ENCODE peak calls at places on chromosomes 13 and 19, in eight cellular contexts. R, A, T, E, Z, Y, G and K are unnamed samples.

GRCh38 chr19:12035220-12036172 is at the start of gene ZNF433:
- DNase-seq in R (peak), A (peak), T (peak), E (peak), Z (peak), Y (peak), G (peak), K (peak)

GRCh38 chr13:28558126-28558525 is 63.2 kb upstream of the FLT1 start:
- DNase-seq in R (peak), A (no peak), T (peak), E (peak), Z (no peak), Y (no peak), G (no peak), K (peak)

GRCh38 chr13:34155931-34156607 is 338.1 kb downstream of the RFC3 start:
- DNase-seq in R (peak), A (no peak), T (peak), E (peak), Z (no peak), Y (no peak), G (no peak), K (peak)

GRCh38 chr19:18436651-18437478 is 1.1 kb downstream of the ISYNA1 start:
- DNase-seq in R (peak), A (no peak), T (peak), E (peak), Z (peak), Y (peak), G (peak), K (peak)

GRCh38 chr19:21022996-21023395 is 2.5 kb downstream of the ZNF430 start:
- DNase-seq in R (peak), A (no peak), T (peak), E (peak), Z (no peak), Y (no peak), G (peak), K (peak)

GRCh38 chr13:45500492-45501174 is 35.9 kb downstream of the COG3 start:
- DNase-seq in R (peak), A (no peak), T (peak), E (peak), Z (no peak), Y (no peak), G (no peak), K (peak)

GRCh38 chr13:27355894-27356293 is 68.5 kb upstream of the GTF3A start:
- DNase-seq in R (no peak), A (no peak), T (no peak), E (no peak), Z (no peak), Y (peak), G (no peak), K (no peak)

GRCh38 chr13:94595006-94595942 is 678 bp downstream of the TGDS start:
- DNase-seq in R (peak), A (no peak), T (peak), E (peak), Z (no peak), Y (peak), G (peak), K (peak)

GRCh38 chr13:29924951-29925350 is 74.5 kb upstream of the UBL3 start:
- DNase-seq in R (no peak), A (peak), T (peak), E (peak), Z (no peak), Y (no peak), G (no peak), K (no peak)

GRCh38 chr19:43783636-43784035 is 2.9 kb upstream of the KCNN4 start:
- DNase-seq in R (no peak), A (no peak), T (no peak), E (no peak), Z (no peak), Y (no peak), G (no peak), K (no peak)

GRCh38 chr13:110422913-110423688 is 116.0 kb downstream of the COL4A2 start:
- DNase-seq in R (peak), A (no peak), T (peak), E (peak), Z (no peak), Y (no peak), G (no peak), K (no peak)

GRCh38 chr19:10820173-10820572 is 15.8 kb downstream of the TMED1 start:
- DNase-seq in R (no peak), A (no peak), T (no peak), E (no peak), Z (no peak), Y (peak), G (no peak), K (no peak)

GRCh38 chr13:23159205-23159586 is 21.6 kb upstream of the SGCG start:
- DNase-seq in R (peak), A (no peak), T (peak), E (peak), Z (peak), Y (peak), G (no peak), K (no peak)

GRCh38 chr13:46586766-46587509 is 34.0 kb downstream of the LRCH1 start:
- DNase-seq in R (no peak), A (no peak), T (peak), E (no peak), Z (no peak), Y (no peak), G (no peak), K (no peak)

GRCh38 chr13:86383151-86383550 is 583.9 kb upstream of the SLITRK6 start:
- DNase-seq in R (no peak), A (no peak), T (no peak), E (no peak), Z (no peak), Y (no peak), G (no peak), K (no peak)

GRCh38 chr13:44936246-44936645 is 53.0 kb downstream of the NUFIP1 start:
- DNase-seq in R (no peak), A (no peak), T (no peak), E (no peak), Z (no peak), Y (no peak), G (no peak), K (no peak)

GRCh38 chr13:75356426-75356825 is 125.5 kb downstream of the TBC1D4 start:
- DNase-seq in R (no peak), A (no peak), T (no peak), E (no peak), Z (no peak), Y (no peak), G (no peak), K (no peak)

GRCh38 chr13:48975101-48975925 is at the start of gene FNDC3A:
- DNase-seq in R (peak), A (peak), T (peak), E (peak), Z (peak), Y (peak), G (peak), K (peak)

GRCh38 chr13:81326913-81327312 is 986.0 kb upstream of the SPRY2 start:
- DNase-seq in R (peak), A (no peak), T (no peak), E (no peak), Z (no peak), Y (no peak), G (no peak), K (no peak)

GRCh38 chr19:1847684-1848398 is 442 bp downstream of the REXO1 start:
- DNase-seq in R (no peak), A (no peak), T (peak), E (peak), Z (no peak), Y (peak), G (no peak), K (peak)

GRCh38 chr13:113471844-113472243 is 18.6 kb upstream of the ADPRHL1 start:
- DNase-seq in R (no peak), A (no peak), T (no peak), E (no peak), Z (no peak), Y (no peak), G (no peak), K (no peak)

GRCh38 chr13:102900193-102900608 is 54.4 kb downstream of the ERCC5 start:
- DNase-seq in R (no peak), A (no peak), T (no peak), E (no peak), Z (no peak), Y (no peak), G (no peak), K (no peak)

GRCh38 chr19:14002571-14003278 is 3.4 kb downstream of the RFX1 start:
- DNase-seq in R (no peak), A (no peak), T (no peak), E (no peak), Z (peak), Y (no peak), G (peak), K (no peak)

GRCh38 chr19:44587863-44588752 is 25.3 kb upstream of the IGSF23 start:
- DNase-seq in R (peak), A (no peak), T (peak), E (peak), Z (no peak), Y (no peak), G (no peak), K (peak)

GRCh38 chr19:15244808-15245207 is 12.6 kb upstream of the EPHX3 start:
- DNase-seq in R (no peak), A (no peak), T (no peak), E (no peak), Z (no peak), Y (no peak), G (no peak), K (no peak)

DNA sequence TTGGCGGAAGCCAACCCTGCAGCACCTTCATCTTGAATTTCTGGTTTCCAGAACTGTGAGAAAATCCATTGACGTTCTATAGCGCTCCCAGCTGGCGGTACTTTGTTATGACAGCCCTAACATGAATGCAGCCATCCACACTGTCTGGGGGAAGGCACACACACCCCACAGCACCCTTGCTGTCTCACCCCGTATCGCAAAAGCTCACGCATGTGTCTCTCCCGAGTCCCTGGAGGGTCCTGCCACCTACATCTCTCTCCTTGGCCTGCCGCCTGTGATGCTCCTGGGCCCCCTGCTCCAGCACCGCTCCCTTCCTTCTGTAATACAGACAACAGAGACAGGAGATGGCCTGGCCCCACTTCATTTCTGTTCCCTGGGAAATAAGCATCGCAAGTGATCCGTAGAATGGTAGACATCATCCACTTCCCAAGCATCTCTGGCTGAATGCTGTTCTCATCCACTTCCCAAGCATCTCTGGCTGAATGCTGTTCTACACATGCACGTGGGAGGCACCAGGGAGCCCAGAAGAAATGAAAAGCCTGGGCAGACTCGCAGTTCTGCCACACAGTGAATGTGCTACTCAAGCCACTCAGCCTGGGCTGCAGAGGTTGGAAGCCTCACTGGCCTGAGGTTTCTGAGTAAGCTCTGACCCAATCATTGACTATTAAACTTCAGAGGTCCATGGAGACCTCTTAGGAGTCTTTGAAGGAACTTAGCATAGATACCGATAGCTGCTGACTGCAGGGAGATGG is 29.6 kb downstream of the EPN1 start:
- DNase-seq in R (no peak), A (no peak), T (no peak), E (no peak), Z (no peak), Y (peak), G (no peak), K (no peak)
- TF ChIP-seq CTCF in R (no peak), A (no peak), T (no peak), E (no peak), Z (no peak), Y (peak), G (no peak), K (no peak)

GRCh38 chr19:42423462-42424344 is 3.5 kb downstream of the LIPE start:
- DNase-seq in R (peak), A (peak), T (peak), E (peak), Z (peak), Y (peak), G (peak), K (peak)
- H3K4me3 ChIP-seq in R (peak), A (peak), T (peak), E (peak), Z (peak), Y (peak), G (peak), K (peak)

DNA sequence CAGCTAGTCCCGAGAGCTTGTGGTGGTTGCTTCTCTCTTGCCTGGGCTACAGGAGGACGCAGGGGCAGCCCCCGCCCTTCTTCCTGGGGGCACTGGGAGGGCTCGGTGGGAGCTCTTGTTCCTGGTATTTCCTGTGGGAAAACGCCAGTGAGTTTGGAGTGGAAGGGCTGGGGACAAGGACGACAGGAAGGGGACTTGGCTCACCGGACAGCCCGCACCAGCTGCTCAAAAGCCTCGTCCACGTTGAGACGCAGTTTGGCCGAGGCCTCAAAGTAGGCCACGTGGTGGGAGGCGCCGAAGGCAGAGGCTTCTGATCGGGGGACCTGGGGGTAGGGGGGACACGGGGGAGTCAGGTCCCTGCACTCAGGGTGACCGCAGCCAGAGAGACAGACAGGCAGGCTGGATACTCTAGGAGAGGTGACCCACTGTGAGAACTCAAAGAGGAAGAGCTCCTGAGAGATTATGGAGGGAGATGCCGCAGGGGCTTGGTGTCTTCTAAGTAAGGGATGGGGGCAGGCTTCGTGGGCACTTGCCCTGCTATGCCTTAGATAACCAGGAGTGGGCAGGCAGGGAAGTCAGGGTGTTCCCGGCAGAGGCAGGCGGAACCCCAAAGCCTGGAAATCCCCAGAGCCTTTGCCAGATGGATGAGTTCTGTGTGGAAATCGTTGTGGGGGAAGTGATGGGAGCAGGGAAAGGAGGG is 4.3 kb downstream of the RRAS start:
- DNase-seq in R (no peak), A (no peak), T (no peak), E (no peak), Z (no peak), Y (peak), G (no peak), K (no peak)
- TF ChIP-seq CTCF in R (no peak), A (no peak), T (peak), E (peak), Z (peak), Y (peak), G (no peak), K (peak)

DNA sequence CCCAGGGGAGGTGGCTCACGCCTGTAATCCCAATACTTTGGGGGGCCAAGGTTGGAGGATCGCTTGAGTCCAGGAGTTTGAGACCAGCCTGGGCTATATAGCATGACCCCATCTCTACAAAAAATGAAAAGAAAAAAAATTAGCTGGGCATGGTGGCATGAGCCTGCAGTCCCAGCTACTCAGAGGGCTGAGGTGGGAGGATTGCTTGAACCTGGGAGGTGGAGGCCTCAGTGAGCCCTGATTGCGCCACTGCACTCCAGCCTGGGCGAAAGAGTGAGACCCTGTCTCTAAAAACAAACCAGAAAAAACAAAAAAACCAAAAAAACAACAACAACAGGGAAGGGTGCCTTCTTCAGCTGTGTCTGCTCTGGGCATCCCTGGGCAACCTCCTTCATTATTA is 499 bp upstream of the MYO1F start:
- DNase-seq in R (no peak), A (no peak), T (no peak), E (no peak), Z (no peak), Y (no peak), G (no peak), K (no peak)
- H3K4me3 ChIP-seq in R (no peak), A (no peak), T (no peak), E (no peak), Z (peak), Y (no peak), G (no peak), K (no peak)

GRCh38 chr19:35116085-35116801 is 620 bp downstream of the FXYD3 start:
- DNase-seq in R (peak), A (peak), T (no peak), E (no peak), Z (peak), Y (no peak), G (no peak), K (no peak)

GRCh38 chr19:35117791-35118190 is 2.2 kb downstream of the FXYD3 start:
- DNase-seq in R (no peak), A (peak), T (no peak), E (no peak), Z (no peak), Y (no peak), G (no peak), K (no peak)

GRCh38 chr19:35117017-35117570 is 1.5 kb downstream of the FXYD3 start:
- DNase-seq in R (no peak), A (no peak), T (no peak), E (no peak), Z (no peak), Y (no peak), G (no peak), K (no peak)

GRCh38 chr19:35114656-35115537 is 726 bp upstream of the FXYD3 start:
- DNase-seq in R (peak), A (peak), T (peak), E (peak), Z (peak), Y (peak), G (peak), K (peak)

DNA sequence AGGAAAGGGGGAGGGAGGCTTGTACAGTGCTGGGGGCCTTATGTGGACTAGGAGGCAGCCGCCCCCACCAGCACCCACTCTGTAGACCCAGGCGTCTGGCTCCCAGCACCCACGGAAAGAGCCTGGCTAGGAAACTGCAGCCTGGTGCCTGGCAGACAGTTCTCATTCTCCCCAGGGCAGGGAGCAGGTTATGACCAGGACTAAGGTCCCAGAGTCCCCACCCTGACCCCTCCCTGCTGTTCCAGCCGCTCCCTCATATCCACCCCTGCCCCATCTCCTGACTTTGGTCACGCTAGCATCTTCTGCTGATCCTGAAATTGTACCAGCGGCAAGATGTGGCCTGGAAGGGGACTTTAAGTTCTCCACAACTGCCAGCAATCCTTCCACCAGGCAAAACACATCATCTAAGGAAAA is at the start of gene FXYD3:
- DNase-seq in R (peak), A (no peak), T (no peak), E (no peak), Z (no peak), Y (no peak), G (no peak), K (no peak)
- TF ChIP-seq CTCF in R (no peak), A (no peak), T (no peak), E (no peak), Z (no peak), Y (no peak), G (no peak), K (no peak)

GRCh38 chr13:50130686-50131051 is 115.4 kb downstream of the KCNRG start:
- DNase-seq in R (peak), A (no peak), T (peak), E (peak), Z (peak), Y (peak), G (no peak), K (peak)

GRCh38 chr13:50128406-50129048 is 113.3 kb downstream of the KCNRG start:
- DNase-seq in R (no peak), A (no peak), T (no peak), E (no peak), Z (no peak), Y (peak), G (no peak), K (no peak)

GRCh38 chr13:50127726-50128291 is 112.6 kb downstream of the KCNRG start:
- DNase-seq in R (no peak), A (no peak), T (peak), E (no peak), Z (no peak), Y (peak), G (peak), K (no peak)

GRCh38 chr13:50129923-50130685 is 114.9 kb downstream of the KCNRG start:
- DNase-seq in R (no peak), A (no peak), T (peak), E (peak), Z (peak), Y (peak), G (no peak), K (peak)

DNA sequence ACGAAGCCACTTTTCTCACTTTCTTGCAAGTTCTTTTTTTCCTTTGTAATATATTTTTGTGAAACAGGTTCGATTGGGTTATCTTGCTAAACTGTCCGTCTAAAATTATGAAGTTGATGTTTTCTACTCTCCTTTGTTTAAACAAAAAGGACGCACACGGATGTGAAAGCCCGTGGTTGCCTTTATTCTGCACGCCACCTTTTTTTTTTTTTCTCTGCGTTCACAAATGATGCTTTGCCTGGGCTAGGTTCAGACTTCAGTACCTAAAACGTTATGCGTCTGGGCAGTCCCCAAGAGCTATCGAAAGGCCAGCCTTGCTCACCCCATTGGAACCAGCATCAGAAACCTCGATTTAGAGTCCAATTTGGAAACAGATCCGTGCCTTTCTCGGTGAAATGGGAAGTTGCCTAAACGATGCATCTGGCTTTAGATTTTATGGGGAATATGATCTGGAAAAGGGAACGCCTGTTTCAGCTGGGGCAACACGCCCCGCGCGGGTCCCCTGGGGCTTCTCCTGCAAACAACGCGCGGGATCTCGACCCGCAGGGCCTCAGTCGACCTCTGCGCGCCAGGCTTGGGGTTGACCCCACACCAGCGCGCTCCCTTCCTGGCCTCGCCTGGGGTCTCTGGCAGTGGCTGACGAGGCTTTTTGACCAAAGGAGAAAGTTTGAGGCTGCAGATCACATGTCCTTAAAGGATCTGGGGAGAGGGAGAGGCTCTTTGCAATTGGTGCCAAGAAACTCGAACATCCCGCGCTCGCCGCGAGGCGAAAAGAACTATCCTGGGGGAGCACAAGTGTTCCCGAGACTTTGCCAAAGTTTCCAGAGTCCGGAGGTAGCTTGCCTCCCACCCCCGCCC is 114.0 kb downstream of the KCNRG start:
- DNase-seq in R (no peak), A (no peak), T (no peak), E (no peak), Z (no peak), Y (peak), G (no peak), K (no peak)
- H3K4me3 ChIP-seq in R (peak), A (peak), T (peak), E (peak), Z (peak), Y (peak), G (peak), K (peak)

GRCh38 chr19:8324186-8325050 is 3.1 kb downstream of the RPS28 start:
- DNase-seq in R (no peak), A (no peak), T (no peak), E (no peak), Z (no peak), Y (peak), G (peak), K (no peak)
- TF ChIP-seq CTCF in R (no peak), A (no peak), T (no peak), E (no peak), Z (no peak), Y (peak), G (no peak), K (no peak)